ENCODE peak calls at places on chromosomes 13 and 19, in four cellular contexts. H is AG04450, D is foreskin melanocyte, U is GM10248. A is an unnamed sample.

GRCh38 chr19:17244618-17245534 is 843 bp downstream of the NR2F6 start:
- DNase-seq in H (no peak), D (no peak), U (no peak), A (no peak)

GRCh38 chr13:80989241-80989640 is 648.3 kb upstream of the SPRY2 start:
- DNase-seq in H (no peak), D (no peak), U (no peak), A (no peak)

GRCh38 chr13:26051231-26052135 is at the start of gene SHISA2:
- DNase-seq in U (peak; percentile 47), H (no peak), D (no peak), A (no peak)

GRCh38 chr13:31073859-31074718 is 87.6 kb downstream of the HSPH1 start:
- DNase-seq in D (no peak), H (no peak), U (peak; percentile 79), A (no peak)

GRCh38 chr13:97109841-97110492 is 112.2 kb upstream of the MBNL2 start:
- DNase-seq in U (peak; percentile 85), H (no peak), D (peak; percentile 64), A (peak; percentile 78)

GRCh38 chr13:111914241-111915103 is 152.5 kb upstream of the SOX1 start:
- DNase-seq in H (no peak), U (no peak), D (no peak), A (no peak)

GRCh38 chr13:50228527-50228926 is 213.3 kb downstream of the KCNRG start:
- DNase-seq in H (no peak), U (no peak), D (no peak), A (no peak)

GRCh38 chr13:49022472-49023144 is 46.9 kb downstream of the FNDC3A start:
- DNase-seq in U (no peak), D (peak; percentile 11), H (no peak), A (no peak)

GRCh38 chr13:96963786-96964475 is 30.3 kb downstream of the OXGR1 start:
- DNase-seq in D (no peak), U (no peak), H (no peak), A (no peak)

GRCh38 chr13:59391696-59392095 is 772.0 kb downstream of the DIAPH3 start:
- DNase-seq in H (peak; percentile 51), D (peak; percentile 72), U (peak; percentile 58), A (peak; percentile 48)